ENCODE peak calls at places on chromosomes 4 and X, in five cellular contexts. K, O, M, S and Z are unnamed samples.

GRCh38 chrX:139924696-139925094 is 8.2 kb downstream of the ATP11C start:
- DNase-seq in K (no peak), M (peak), O (no peak), S (no peak), Z (no peak)

GRCh38 chr4:57148831-57149230 is 38.6 kb upstream of the IGFBP7 start:
- DNase-seq in K (no peak), S (no peak), O (no peak), M (no peak), Z (peak)

GRCh38 chr4:98564847-98565246 is 93.6 kb downstream of the TSPAN5 start:
- DNase-seq in K (no peak), O (no peak), M (no peak), S (no peak), Z (no peak)

GRCh38 chr4:158856852-158857251 is 88.0 kb downstream of the FNIP2 start:
- DNase-seq in M (peak), S (no peak), O (no peak), K (no peak), Z (peak)

GRCh38 chrX:39969099-39969825 is 128.5 kb downstream of the BCOR start:
- DNase-seq in M (no peak), K (no peak), S (no peak), O (no peak), Z (no peak)

GRCh38 chr4:53633608-53634007 is 42.3 kb upstream of the LNX1 start:
- DNase-seq in M (no peak), S (no peak), K (no peak), O (no peak), Z (peak)

GRCh38 chr4:141210168-141210567 is 10.5 kb upstream of the ZNF330 start:
- DNase-seq in M (no peak), S (no peak), O (no peak), K (no peak), Z (no peak)

GRCh38 chrX:40173662-40174593 is 76.2 kb upstream of the BCOR start:
- DNase-seq in S (no peak), M (peak), K (peak), O (no peak), Z (no peak)

GRCh38 chr4:173218411-173219125 is 50.0 kb downstream of the GALNT7 start:
- DNase-seq in K (no peak), M (no peak), O (no peak), S (no peak), Z (peak)

GRCh38 chrX:104922206-104922621 is 298.3 kb downstream of the TEX13A start:
- DNase-seq in K (peak), S (peak), O (no peak), M (peak), Z (peak)

GRCh38 chr4:128553665-128554515 is 255.6 kb upstream of the JADE1 start:
- DNase-seq in K (no peak), O (no peak), S (no peak), M (no peak), Z (no peak)

GRCh38 chr4:126202226-126202625 is 887.5 kb downstream of the FAT4 start:
- DNase-seq in O (no peak), S (no peak), K (no peak), M (no peak), Z (no peak)

GRCh38 chr4:128560754-128561495 is 248.6 kb upstream of the JADE1 start:
- DNase-seq in S (no peak), M (peak), K (no peak), O (no peak), Z (no peak)

GRCh38 chr4:14871676-14872430 is 130.4 kb upstream of the CPEB2 start:
- DNase-seq in M (peak), S (no peak), O (no peak), K (no peak), Z (peak)

GRCh38 chr4:124953059-124953850 is 240.7 kb upstream of the ANKRD50 start:
- DNase-seq in K (no peak), O (no peak), S (no peak), M (no peak), Z (peak)

GRCh38 chr4:169256101-169256612 is 14.6 kb downstream of the SH3RF1 start:
- DNase-seq in K (no peak), M (no peak), O (no peak), S (no peak), Z (no peak)

GRCh38 chr4:106587558-106587957 is 219.0 kb upstream of the GIMD1 start:
- DNase-seq in O (no peak), K (no peak), M (no peak), S (no peak), Z (peak)